ENCODE peak calls at places on chromosomes 3 and 15, in six cellular contexts. One of them, this sample, is unnamed.

GRCh38 chr3:197503652-197504051 is 52.1 kb downstream of the BDH1 start:
- DNase-seq in osteocyte: no peak
- DNase-seq in fibroblast of the aortic adventitia: no peak
- DNase-seq in transverse colon: no peak
- DNase-seq in amniotic stem cell: no peak
- DNase-seq in NCI-H146: no peak
- DNase-seq in this sample: no peak

GRCh38 chr3:171838218-171838720 is 4.9 kb upstream of the TMEM212 start:
- DNase-seq in transverse colon: peak
- DNase-seq in osteocyte: no peak
- DNase-seq in amniotic stem cell: peak
- DNase-seq in NCI-H146: no peak
- DNase-seq in fibroblast of the aortic adventitia: peak
- DNase-seq in this sample: no peak

GRCh38 chr3:178966299-178967183 is 105.1 kb downstream of the ZMAT3 start:
- DNase-seq in osteocyte: no peak
- DNase-seq in amniotic stem cell: no peak
- DNase-seq in transverse colon: no peak
- DNase-seq in NCI-H146: peak
- DNase-seq in fibroblast of the aortic adventitia: peak
- DNase-seq in this sample: no peak

GRCh38 chr3:13462822-13463221 is 17.3 kb upstream of the HDAC11 start:
- DNase-seq in NCI-H146: no peak
- DNase-seq in transverse colon: no peak
- DNase-seq in fibroblast of the aortic adventitia: peak
- DNase-seq in osteocyte: no peak
- DNase-seq in amniotic stem cell: no peak
- DNase-seq in this sample: no peak

GRCh38 chr15:88467935-88468528 is 524 bp downstream of the MRPS11 start:
- DNase-seq in fibroblast of the aortic adventitia: peak
- DNase-seq in osteocyte: peak
- DNase-seq in NCI-H146: peak
- DNase-seq in amniotic stem cell: no peak
- DNase-seq in transverse colon: no peak
- DNase-seq in this sample: peak

GRCh38 chr3:159600291-159600690 is 388.3 kb upstream of the IL12A start:
- DNase-seq in fibroblast of the aortic adventitia: no peak
- DNase-seq in transverse colon: no peak
- DNase-seq in NCI-H146: no peak
- DNase-seq in amniotic stem cell: no peak
- DNase-seq in osteocyte: no peak
- DNase-seq in this sample: no peak

GRCh38 chr3:184230603-184231528 is 1.5 kb downstream of the VWA5B2 start:
- DNase-seq in fibroblast of the aortic adventitia: no peak
- DNase-seq in NCI-H146: peak
- DNase-seq in amniotic stem cell: no peak
- DNase-seq in osteocyte: no peak
- DNase-seq in transverse colon: peak
- DNase-seq in this sample: no peak

GRCh38 chr3:77321646-77322045 is 281.7 kb downstream of the ROBO2 start:
- DNase-seq in osteocyte: no peak
- DNase-seq in amniotic stem cell: no peak
- DNase-seq in fibroblast of the aortic adventitia: no peak
- DNase-seq in NCI-H146: no peak
- DNase-seq in transverse colon: no peak
- DNase-seq in this sample: no peak

GRCh38 chr15:65044724-65045481 is at the start of gene SLC51B:
- DNase-seq in transverse colon: peak
- DNase-seq in fibroblast of the aortic adventitia: no peak
- DNase-seq in osteocyte: no peak
- DNase-seq in amniotic stem cell: no peak
- DNase-seq in NCI-H146: peak
- DNase-seq in this sample: no peak

GRCh38 chr3:178304758-178305157 is 231.5 kb upstream of the KCNMB2 start:
- DNase-seq in amniotic stem cell: no peak
- DNase-seq in transverse colon: no peak
- DNase-seq in fibroblast of the aortic adventitia: peak
- DNase-seq in osteocyte: no peak
- DNase-seq in NCI-H146: no peak
- DNase-seq in this sample: no peak

GRCh38 chr3:52435246-52436101 is 9.4 kb downstream of the SEMA3G start:
- DNase-seq in osteocyte: no peak
- DNase-seq in fibroblast of the aortic adventitia: no peak
- DNase-seq in amniotic stem cell: no peak
- DNase-seq in NCI-H146: no peak
- DNase-seq in transverse colon: no peak
- DNase-seq in this sample: no peak

GRCh38 chr3:10185804-10186762 is 21.4 kb downstream of the IRAK2 start:
- DNase-seq in fibroblast of the aortic adventitia: peak
- DNase-seq in amniotic stem cell: no peak
- DNase-seq in osteocyte: no peak
- DNase-seq in NCI-H146: no peak
- DNase-seq in transverse colon: no peak
- DNase-seq in this sample: no peak

GRCh38 chr15:100601158-100601557 is 826 bp downstream of the LINS1 start:
- DNase-seq in transverse colon: no peak
- DNase-seq in osteocyte: no peak
- DNase-seq in amniotic stem cell: no peak
- DNase-seq in fibroblast of the aortic adventitia: peak
- DNase-seq in NCI-H146: peak
- DNase-seq in this sample: no peak

GRCh38 chr15:33729648-33730047 is 238.6 kb upstream of the CHRM5 start:
- DNase-seq in transverse colon: no peak
- DNase-seq in osteocyte: no peak
- DNase-seq in NCI-H146: no peak
- DNase-seq in fibroblast of the aortic adventitia: peak
- DNase-seq in amniotic stem cell: no peak
- DNase-seq in this sample: no peak

This sample was measured in vagina.